ENCODE peak calls at places on chromosomes 6 and 20, in nine cellular contexts. U, K, X, O, Y, C, V, P and T are unnamed samples.
A peak's percentile ranks its signal among the peaks of the same experiment; 100 is the strongest.

GRCh38 chr6:33197431-33198048 is 2.9 kb downstream of the RXRB start:
- DNase-seq in U (peak; percentile 49), K (peak; percentile 74), X (peak; percentile 57), O (peak; percentile 64), Y (peak; percentile 71), C (peak; percentile 77), V (peak; percentile 59), P (no peak), T (peak; percentile 83)

GRCh38 chr6:1630771-1631217 is 21.1 kb downstream of the FOXC1 start:
- DNase-seq in U (no peak), K (no peak), X (peak; percentile 57), O (no peak), Y (no peak), C (no peak), V (no peak), P (no peak), T (no peak)

GRCh38 chr6:55882731-55883595 is 7.6 kb upstream of the BMP5 start:
- DNase-seq in U (no peak), K (no peak), X (no peak), O (peak; percentile 35), Y (peak; percentile 81), C (no peak), V (no peak), P (no peak), T (no peak)

GRCh38 chr6:46677314-46677654 is 10.4 kb upstream of the TDRD6 start:
- DNase-seq in U (no peak), K (peak; percentile 18), X (no peak), O (no peak), Y (no peak), C (no peak), V (no peak), P (no peak), T (no peak)

GRCh38 chr6:151738267-151738666 is 69.2 kb upstream of the ESR1 start:
- DNase-seq in U (no peak), K (no peak), X (no peak), O (peak; percentile 12), Y (no peak), C (no peak), V (no peak), P (no peak), T (no peak)

GRCh38 chr20:8148501-8148900 is 16.4 kb downstream of the PLCB1 start:
- DNase-seq in U (no peak), K (no peak), X (no peak), O (no peak), Y (peak; percentile 51), C (no peak), V (no peak), P (no peak), T (no peak)

GRCh38 chr20:50224553-50225255 is 34.1 kb downstream of the CEBPB start:
- DNase-seq in U (peak; percentile 41), K (peak; percentile 44), X (no peak), O (peak; percentile 98), Y (no peak), C (peak; percentile 88), V (peak; percentile 54), P (peak; percentile 50), T (no peak)

GRCh38 chr20:44011251-44011940 is 96.7 kb downstream of the TOX2 start:
- DNase-seq in U (no peak), K (no peak), X (no peak), O (no peak), Y (no peak), C (no peak), V (no peak), P (no peak), T (no peak)

GRCh38 chr6:139369068-139369467 is 5.4 kb downstream of the CITED2 start:
- DNase-seq in U (no peak), K (no peak), X (no peak), O (peak; percentile 58), Y (no peak), C (no peak), V (no peak), P (no peak), T (no peak)

GRCh38 chr6:125717120-125717731 is 32.2 kb upstream of the HEY2 start:
- DNase-seq in U (no peak), K (no peak), X (no peak), O (no peak), Y (no peak), C (no peak), V (no peak), P (no peak), T (peak; percentile 44)

GRCh38 chr20:51326241-51326819 is 216.2 kb downstream of the NFATC2 start:
- DNase-seq in U (peak; percentile 24), K (peak; percentile 65), X (peak; percentile 66), O (peak; percentile 45), Y (peak; percentile 43), C (no peak), V (no peak), P (no peak), T (peak; percentile 58)

GRCh38 chr6:158584236-158584651 is 24.4 kb downstream of the TMEM181 start:
- DNase-seq in U (no peak), K (no peak), X (no peak), O (no peak), Y (no peak), C (no peak), V (no peak), P (no peak), T (no peak)
- TF ChIP-seq CTCF in U (no peak), K (no peak), X (no peak), O (no peak), Y (no peak), C (no peak), V (no peak), P (no peak), T (no peak)

GRCh38 chr6:20870493-20870892 is 336.2 kb downstream of the CDKAL1 start:
- DNase-seq in U (no peak), K (no peak), X (no peak), O (no peak), Y (no peak), C (no peak), V (no peak), P (no peak), T (no peak)

GRCh38 chr6:20877008-20877937 is 343.0 kb downstream of the CDKAL1 start:
- DNase-seq in U (peak; percentile 32), K (peak; percentile 22), X (peak; percentile 95), O (peak; percentile 89), Y (peak; percentile 97), C (peak; percentile 64), V (peak; percentile 51), P (no peak), T (peak; percentile 77)

GRCh38 chr6:20875369-20875963 is 341.2 kb downstream of the CDKAL1 start:
- DNase-seq in U (no peak), K (peak; percentile 42), X (peak; percentile 56), O (peak; percentile 28), Y (peak; percentile 40), C (no peak), V (no peak), P (no peak), T (no peak)

GRCh38 chr6:20876016-20876415 is 341.8 kb downstream of the CDKAL1 start:
- DNase-seq in U (no peak), K (no peak), X (peak; percentile 13), O (peak; percentile 72), Y (no peak), C (no peak), V (no peak), P (no peak), T (no peak)

DNA sequence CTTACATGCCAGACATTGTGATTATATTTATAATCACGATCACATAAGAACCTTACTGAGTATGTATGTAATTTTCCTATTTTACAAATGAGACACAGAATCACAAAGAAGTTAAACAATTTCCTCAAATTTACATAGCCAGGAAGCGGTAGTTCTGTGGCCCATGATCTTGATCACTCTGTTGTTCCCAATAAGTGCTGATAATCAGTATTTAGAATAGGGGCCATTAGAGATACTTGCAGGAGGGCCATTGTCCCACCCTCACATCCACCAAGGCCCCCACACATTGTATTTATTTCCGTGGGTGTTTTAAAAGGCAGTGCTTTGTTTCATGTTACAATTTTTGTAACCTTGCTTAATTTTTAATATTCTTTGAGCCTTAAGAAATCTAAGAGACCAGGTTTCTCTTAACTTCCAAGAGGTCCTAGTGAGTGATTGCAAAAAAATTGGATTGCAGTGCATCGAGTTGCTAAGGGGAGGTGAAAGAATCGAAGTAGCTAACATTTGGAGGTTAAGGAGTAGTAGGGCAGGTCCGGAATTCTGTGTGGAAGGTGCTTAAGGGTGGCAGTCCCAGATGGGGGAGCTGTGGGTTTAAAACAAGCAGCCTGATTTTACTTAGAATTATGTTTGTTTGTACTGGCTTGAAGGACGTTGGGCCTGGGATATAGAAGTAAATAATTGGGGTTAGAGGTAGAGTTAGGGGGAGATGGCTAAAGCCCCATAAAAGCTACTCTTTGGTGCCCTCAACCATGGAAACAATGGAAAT is 339.4 kb downstream of the CDKAL1 start:
- DNase-seq in U (no peak), K (no peak), X (peak; percentile 58), O (peak; percentile 21), Y (no peak), C (no peak), V (no peak), P (no peak), T (no peak)
- TF ChIP-seq CTCF in U (no peak), K (no peak), X (peak; percentile 25), O (no peak), Y (peak; percentile 28), C (no peak), V (no peak), P (peak; percentile 16), T (no peak)

GRCh38 chr6:79234150-79235022 is at the start of gene HMGN3:
- DNase-seq in U (peak; percentile 95), K (peak; percentile 97), X (peak; percentile 93), O (peak; percentile 91), Y (peak; percentile 78), C (peak; percentile 98), V (peak; percentile 96), P (peak; percentile 97), T (peak; percentile 89)

GRCh38 chr6:79231101-79231500 is 3.4 kb downstream of the HMGN3 start:
- DNase-seq in U (no peak), K (no peak), X (no peak), O (no peak), Y (no peak), C (no peak), V (no peak), P (no peak), T (no peak)

GRCh38 chr6:79232696-79233462 is 1.6 kb downstream of the HMGN3 start:
- DNase-seq in U (no peak), K (peak; percentile 8), X (no peak), O (no peak), Y (no peak), C (no peak), V (no peak), P (no peak), T (no peak)

GRCh38 chr6:79230149-79230548 is 4.3 kb downstream of the HMGN3 start:
- DNase-seq in U (no peak), K (no peak), X (no peak), O (no peak), Y (peak; percentile 50), C (no peak), V (no peak), P (no peak), T (no peak)

GRCh38 chr6:79233611-79234149 is 802 bp downstream of the HMGN3 start:
- DNase-seq in U (peak; percentile 88), K (peak; percentile 94), X (peak; percentile 87), O (peak; percentile 86), Y (peak; percentile 79), C (peak; percentile 96), V (peak; percentile 90), P (peak; percentile 91), T (peak; percentile 82)
- TF ChIP-seq CTCF in U (peak; percentile 25), K (peak; percentile 3), X (peak; percentile 14), O (peak; percentile 42), Y (peak; percentile 41), C (peak; percentile 42), V (no peak), P (peak; percentile 54), T (no peak)

DNA sequence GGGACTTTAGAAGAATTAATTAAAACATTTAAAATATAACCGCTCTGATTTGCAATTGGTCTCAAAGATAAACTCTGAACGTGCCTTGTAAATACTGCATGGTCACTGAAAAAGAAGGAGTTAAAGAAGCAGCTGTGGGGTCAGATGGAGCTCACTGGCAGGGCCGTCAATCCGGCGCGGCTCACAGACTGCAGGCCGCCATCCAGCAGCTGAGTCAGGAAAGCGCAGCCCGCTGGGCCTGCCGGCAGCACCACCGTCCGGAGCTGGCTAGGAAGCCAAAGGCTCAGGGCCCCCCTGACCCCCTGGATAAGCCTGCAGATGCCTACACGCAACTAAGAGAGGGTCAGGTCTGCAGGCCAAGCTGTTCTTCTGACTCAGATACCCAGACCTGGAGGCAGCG is 54.2 kb upstream of the FRMD1 start:
- DNase-seq in U (peak; percentile 17), K (no peak), X (no peak), O (peak; percentile 44), Y (no peak), C (no peak), V (no peak), P (peak; percentile 47), T (no peak)
- TF ChIP-seq CTCF in U (no peak), K (no peak), X (no peak), O (no peak), Y (no peak), C (no peak), V (no peak), P (peak; percentile 5), T (no peak)